ENCODE peak calls at places on chromosomes 12 and 14, in five cellular contexts. K is tibial nerve, E is A549, L is esophagus muscularis mucosa, I is heart left ventricle. G is an unnamed sample.

GRCh38 chr12:46915861-46916260 is 90.1 kb upstream of the SLC38A4 start:
- DNase-seq in K (no peak), E (peak), L (no peak), I (no peak), G (no peak)

GRCh38 chr12:50082644-50083043 is 2.5 kb upstream of the SMARCD1 start:
- DNase-seq in K (no peak), E (peak), L (no peak), I (no peak), G (no peak)

GRCh38 chr12:90630006-90630405 is 325.0 kb downstream of the CCER1 start:
- DNase-seq in K (no peak), E (no peak), L (no peak), I (no peak), G (no peak)

GRCh38 chr14:52023518-52023917 is 34.2 kb downstream of the RTRAF start:
- DNase-seq in K (no peak), E (no peak), L (no peak), I (no peak), G (peak)

GRCh38 chr14:21089271-21089670 is 9.2 kb downstream of the ZNF219 start:
- DNase-seq in K (no peak), E (no peak), L (no peak), I (no peak), G (no peak)

GRCh38 chr14:99009875-99010274 is 262.1 kb downstream of the BCL11B start:
- DNase-seq in K (no peak), E (no peak), L (no peak), I (no peak), G (no peak)

GRCh38 chr12:124466200-124467128 is 100.9 kb downstream of the NCOR2 start:
- DNase-seq in K (no peak), E (peak), L (no peak), I (peak), G (no peak)

GRCh38 chr14:103445783-103446182 is 60.6 kb downstream of the MARK3 start:
- DNase-seq in K (no peak), E (no peak), L (no peak), I (no peak), G (no peak)

GRCh38 chr12:1912580-1913376 is 5.7 kb downstream of the CACNA2D4 start:
- DNase-seq in K (no peak), E (no peak), L (peak), I (no peak), G (peak)

GRCh38 chr12:49098035-49098451 is 3.4 kb upstream of the DHH start:
- DNase-seq in K (no peak), E (peak), L (no peak), I (peak), G (no peak)

GRCh38 chr14:69741055-69741454 is 25.9 kb upstream of the SRSF5 start:
- DNase-seq in K (no peak), E (no peak), L (no peak), I (no peak), G (no peak)

GRCh38 chr12:10069099-10069498 is 29.7 kb downstream of the CLEC1A start:
- DNase-seq in K (no peak), E (no peak), L (no peak), I (no peak), G (no peak)

GRCh38 chr12:50936821-50937220 is 15.5 kb upstream of the HIGD1C start:
- DNase-seq in K (no peak), E (no peak), L (no peak), I (no peak), G (no peak)

GRCh38 chr14:94682736-94683135 is 70.5 kb downstream of the SERPINA3 start:
- DNase-seq in K (no peak), E (no peak), L (no peak), I (no peak), G (no peak)

GRCh38 chr14:31229638-31230229 is 22.1 kb upstream of the HECTD1 start:
- DNase-seq in K (peak), E (peak), L (peak), I (peak), G (peak)

GRCh38 chr12:63066782-63067181 is 84.2 kb downstream of the AVPR1A start:
- DNase-seq in K (no peak), E (no peak), L (no peak), I (no peak), G (no peak)

GRCh38 chr14:35401422-35401729 is 3.2 kb downstream of the NFKBIA start:
- DNase-seq in K (no peak), E (no peak), L (no peak), I (no peak), G (no peak)

GRCh38 chr12:46451276-46452021 is 78.9 kb upstream of the SLC38A2 start:
- DNase-seq in K (no peak), E (no peak), L (no peak), I (no peak), G (no peak)

GRCh38 chr14:99879401-99880295 is 86.4 kb downstream of the EML1 start:
- DNase-seq in K (no peak), E (no peak), L (no peak), I (no peak), G (peak)

GRCh38 chr12:64007853-64008252 is 163.4 kb downstream of the SRGAP1 start:
- DNase-seq in K (no peak), E (no peak), L (no peak), I (no peak), G (no peak)

GRCh38 chr14:68547305-68548193 is 245.3 kb downstream of the ZFP36L1 start:
- DNase-seq in K (no peak), E (peak), L (peak), I (peak), G (peak)

DNA sequence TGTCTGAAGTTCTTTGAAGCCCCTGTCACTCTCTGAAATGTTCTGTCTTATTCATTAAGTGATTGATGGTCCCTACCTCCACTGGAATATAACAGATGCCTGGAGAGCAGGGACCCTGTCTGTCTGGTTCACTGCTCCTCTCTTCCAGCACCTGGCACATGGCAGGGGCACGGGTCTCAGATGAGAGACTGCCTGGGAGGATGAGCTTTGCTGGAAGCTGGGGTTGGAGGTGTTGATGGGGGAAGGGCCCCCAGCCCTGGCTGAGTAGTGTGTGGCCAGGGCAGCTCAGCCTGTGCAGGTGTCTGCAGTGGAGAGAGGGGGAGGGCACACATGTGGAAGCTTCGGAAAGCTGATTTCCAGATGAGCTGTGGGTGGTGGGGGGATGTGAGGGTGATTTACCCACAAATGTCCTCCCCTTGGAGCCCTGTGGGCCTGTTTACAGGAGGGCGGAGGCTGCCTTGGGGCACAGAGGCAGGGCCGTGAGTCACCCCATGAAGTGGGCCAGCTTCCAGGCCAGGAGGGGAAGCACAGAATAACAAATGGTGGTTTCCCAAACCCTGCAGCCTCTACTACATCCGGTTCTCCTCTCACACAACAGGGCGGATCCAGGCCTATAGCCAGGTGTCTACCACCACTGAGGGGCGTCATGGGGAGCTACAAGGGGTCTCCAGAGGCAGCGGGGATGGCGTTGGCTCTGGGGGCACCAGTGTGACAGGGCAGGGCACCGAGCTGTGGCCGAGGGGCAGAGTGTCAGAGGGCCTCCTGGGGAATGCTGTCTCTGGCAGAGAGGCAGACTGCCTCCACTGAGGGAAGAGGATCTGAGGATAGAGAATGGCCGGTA is 11.0 kb downstream of the KRT7 start:
- DNase-seq in K (peak), E (peak), L (no peak), I (peak), G (peak)
- TF ChIP-seq POLR2A in K (no peak), E (no peak), L (no peak), I (no peak), G (no peak)

GRCh38 chr12:89352242-89352491 is 134 bp downstream of the DUSP6 start:
- DNase-seq in K (no peak), E (no peak), L (no peak), I (no peak), G (no peak)
- TF ChIP-seq POLR2A in K (no peak), E (no peak), L (peak), I (peak), G (peak)

GRCh38 chr14:39181026-39181692 is 6.1 kb downstream of the PNN start:
- DNase-seq in K (no peak), E (no peak), L (no peak), I (no peak), G (no peak)
- TF ChIP-seq POLR2A in K (no peak), E (no peak), L (no peak), I (no peak), G (no peak)

GRCh38 chr12:57521475-57522018 is 1.1 kb upstream of the MBD6 start:
- DNase-seq in K (peak), E (peak), L (no peak), I (peak), G (no peak)

GRCh38 chr12:57520008-57520726 is at the start of gene DDIT3:
- DNase-seq in K (peak), E (peak), L (peak), I (peak), G (peak)

GRCh38 chr12:57523706-57524614 is 1.3 kb downstream of the MBD6 start:
- DNase-seq in K (no peak), E (no peak), L (no peak), I (no peak), G (no peak)

GRCh38 chr12:57522887-57523705 is 472 bp downstream of the MBD6 start:
- DNase-seq in K (peak), E (peak), L (peak), I (peak), G (no peak)

DNA sequence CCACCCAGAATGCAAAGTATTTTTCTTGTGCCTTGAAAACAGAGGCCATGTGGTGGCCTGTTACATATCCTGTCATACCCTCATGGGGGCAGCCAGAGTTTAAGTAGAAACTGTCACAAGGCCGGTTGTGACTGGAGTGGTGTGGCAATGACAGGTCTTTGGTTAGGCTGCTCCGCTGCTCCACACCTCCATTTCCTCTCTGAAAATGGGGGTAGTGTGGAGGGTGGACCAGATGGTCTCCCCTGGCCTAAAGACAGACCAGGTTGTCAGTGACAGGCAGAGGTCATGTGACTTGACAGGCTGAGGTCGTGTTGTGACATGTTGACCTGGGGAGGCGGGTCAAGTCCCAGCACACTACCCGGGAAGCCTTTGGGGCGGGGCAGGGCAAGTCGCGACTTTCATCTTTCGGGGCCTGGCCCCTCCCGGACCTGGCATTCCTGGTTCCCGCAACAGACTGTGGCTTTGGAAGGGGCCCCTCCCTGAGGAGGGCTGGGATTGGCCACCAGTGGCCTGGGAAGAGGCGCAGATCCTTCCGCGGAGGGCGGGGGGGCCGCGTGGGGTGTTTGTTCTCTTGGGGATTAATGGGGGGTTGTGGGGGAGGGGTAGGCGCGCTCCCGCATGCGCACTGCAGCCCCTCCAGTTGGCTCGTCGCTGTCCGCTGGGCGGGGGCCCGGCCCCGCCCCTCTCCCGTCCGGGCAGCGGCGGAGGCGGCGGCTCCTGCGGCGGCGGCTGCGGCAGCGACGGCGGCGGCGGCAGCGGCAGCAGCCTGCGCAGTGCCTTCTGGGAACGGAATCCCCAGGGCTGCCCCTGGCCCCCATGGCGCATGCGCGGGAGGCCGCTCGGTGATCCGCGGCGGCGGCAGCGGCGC is at the start of gene MBD6:
- DNase-seq in K (peak), E (peak), L (peak), I (peak), G (peak)
- TF ChIP-seq POLR2A in K (peak), E (no peak), L (peak), I (no peak), G (peak)

GRCh38 chr14:97707603-97708002 is 910.4 kb downstream of the VRK1 start:
- DNase-seq in K (no peak), E (no peak), L (peak), I (no peak), G (no peak)

GRCh38 chr14:97704316-97704715 is 907.1 kb downstream of the VRK1 start:
- DNase-seq in K (no peak), E (no peak), L (no peak), I (no peak), G (no peak)

GRCh38 chr14:97705107-97705506 is 907.9 kb downstream of the VRK1 start:
- DNase-seq in K (no peak), E (no peak), L (no peak), I (no peak), G (no peak)

GRCh38 chr14:97706814-97707213 is 909.6 kb downstream of the VRK1 start:
- DNase-seq in K (no peak), E (no peak), L (peak), I (no peak), G (no peak)

DNA sequence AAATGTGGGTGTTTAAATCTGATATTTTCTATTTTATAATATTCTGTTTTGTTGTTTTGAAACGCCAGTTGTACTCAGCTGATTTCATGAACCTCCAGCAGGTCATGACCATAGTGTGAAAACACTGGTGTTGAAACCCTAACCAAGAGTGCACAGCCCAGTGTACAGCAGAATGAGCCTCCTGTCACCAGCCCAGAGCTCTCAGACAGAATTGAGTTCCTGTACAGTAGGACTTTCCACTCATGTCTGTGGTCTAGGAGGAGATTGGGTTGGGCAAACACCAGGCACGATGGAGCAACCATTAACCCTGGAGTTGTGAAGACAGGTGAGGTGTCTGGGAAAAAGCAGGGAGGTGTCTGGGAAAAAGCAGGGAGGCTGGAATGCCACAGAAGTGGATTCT is 908.8 kb downstream of the VRK1 start:
- DNase-seq in K (no peak), E (no peak), L (peak), I (no peak), G (no peak)
- TF ChIP-seq POLR2A in K (no peak), E (no peak), L (no peak), I (no peak), G (no peak)

GRCh38 chr12:12294215-12295005 is 27.6 kb upstream of the LRP6 start:
- DNase-seq in K (no peak), E (no peak), L (no peak), I (no peak), G (peak)

GRCh38 chr12:12286441-12286840 is 19.6 kb upstream of the LRP6 start:
- DNase-seq in K (no peak), E (no peak), L (no peak), I (no peak), G (no peak)

DNA sequence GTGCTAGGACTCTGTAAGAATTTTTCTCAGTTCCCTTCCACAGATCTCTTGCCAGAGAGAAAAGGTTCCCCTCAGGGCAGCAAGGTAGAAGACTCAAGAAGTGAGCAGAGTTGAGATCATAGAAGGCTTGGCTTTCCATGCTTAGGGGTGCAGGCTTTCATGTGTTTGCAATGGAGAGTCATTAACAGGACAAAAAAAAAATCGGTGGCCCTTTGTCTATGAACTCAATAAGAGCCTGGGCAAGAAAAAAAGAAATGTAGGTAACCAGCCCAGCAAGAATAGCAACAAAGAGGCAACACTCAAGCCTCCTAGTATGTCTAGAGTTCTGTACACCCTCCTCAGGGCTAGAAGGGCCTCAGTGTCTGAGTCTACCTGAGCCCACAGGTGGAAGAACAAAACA is 23.4 kb upstream of the LRP6 start:
- DNase-seq in K (no peak), E (no peak), L (no peak), I (no peak), G (no peak)
- TF ChIP-seq POLR2A in K (no peak), E (no peak), L (no peak), I (no peak), G (no peak)